ENCODE peak calls at places on chromosomes 7 and 10, in six cellular contexts. Q, F, U, C, E and S are unnamed samples.

GRCh38 chr10:121926157-121926556 is 1.7 kb downstream of the ATE1 start:
- DNase-seq in Q (no peak), F (no peak), U (no peak), C (no peak), E (no peak), S (no peak)

GRCh38 chr10:34092891-34093290 is 722.2 kb downstream of the PARD3 start:
- DNase-seq in Q (no peak), F (no peak), U (peak), C (no peak), E (no peak), S (no peak)

GRCh38 chr7:19561121-19561805 is 147.6 kb downstream of the POLR1F start:
- DNase-seq in Q (no peak), F (no peak), U (no peak), C (peak), E (no peak), S (no peak)

GRCh38 chr10:88500656-88501055 is 82.5 kb downstream of the RNLS start:
- DNase-seq in Q (no peak), F (no peak), U (peak), C (no peak), E (no peak), S (no peak)

GRCh38 chr10:20596065-20596760 is 300.9 kb downstream of the NEBL start:
- DNase-seq in Q (no peak), F (no peak), U (peak), C (peak), E (no peak), S (no peak)

GRCh38 chr10:110144526-110144925 is 62.9 kb upstream of the MXI1 start:
- DNase-seq in Q (no peak), F (no peak), U (no peak), C (no peak), E (no peak), S (no peak)

GRCh38 chr7:20359397-20359963 is 28.8 kb downstream of the ITGB8 start:
- DNase-seq in Q (no peak), F (no peak), U (peak), C (no peak), E (no peak), S (no peak)

GRCh38 chr7:10973942-10974716 is 457 bp downstream of the PHF14 start:
- DNase-seq in Q (peak), F (no peak), U (peak), C (peak), E (peak), S (peak)

GRCh38 chr7:7207876-7208275 is 25.5 kb downstream of the C1GALT1 start:
- DNase-seq in Q (no peak), F (no peak), U (peak), C (no peak), E (no peak), S (no peak)

GRCh38 chr7:76394962-76395361 is 14.5 kb downstream of the SSC4D start:
- DNase-seq in Q (no peak), F (no peak), U (no peak), C (no peak), E (no peak), S (no peak)

GRCh38 chr7:27872281-27873005 is 132.5 kb downstream of the TAX1BP1 start:
- DNase-seq in Q (no peak), F (no peak), U (no peak), C (no peak), E (no peak), S (no peak)

GRCh38 chr7:69256634-69257081 is 341.6 kb upstream of the AUTS2 start:
- DNase-seq in Q (peak), F (peak), U (no peak), C (no peak), E (peak), S (peak)

GRCh38 chr10:107144490-107144889 is 20.0 kb downstream of the SORCS1 start:
- DNase-seq in Q (no peak), F (no peak), U (no peak), C (no peak), E (no peak), S (no peak)

GRCh38 chr10:104449402-104449801 is 95.8 kb downstream of the CFAP58 start:
- DNase-seq in Q (no peak), F (no peak), U (peak), C (peak), E (no peak), S (no peak)

GRCh38 chr10:14578060-14578952 is 196.4 kb downstream of the FAM107B start:
- DNase-seq in Q (no peak), F (no peak), U (peak), C (peak), E (no peak), S (no peak)

GRCh38 chr10:32379950-32380547 is 33.1 kb upstream of the EPC1 start:
- DNase-seq in Q (no peak), F (no peak), U (no peak), C (no peak), E (no peak), S (no peak)

GRCh38 chr10:98134117-98134430 is 383 bp upstream of the R3HCC1L start:
- DNase-seq in Q (no peak), F (no peak), U (no peak), C (no peak), E (no peak), S (no peak)

GRCh38 chr7:136142583-136142982 is 165.4 kb upstream of the MTPN start:
- DNase-seq in Q (no peak), F (no peak), U (no peak), C (no peak), E (no peak), S (no peak)

GRCh38 chr10:114504769-114505579 is 100.7 kb upstream of the AFAP1L2 start:
- DNase-seq in Q (no peak), F (no peak), U (peak), C (peak), E (no peak), S (no peak)

GRCh38 chr7:156544919-156545715 is 95.5 kb upstream of the RNF32 start:
- DNase-seq in Q (peak), F (no peak), U (no peak), C (no peak), E (no peak), S (no peak)

GRCh38 chr7:8228068-8228467 is 33.9 kb downstream of the ICA1 start:
- DNase-seq in Q (no peak), F (no peak), U (no peak), C (no peak), E (no peak), S (no peak)

GRCh38 chr7:91582799-91583230 is 297.7 kb downstream of the MTERF1 start:
- DNase-seq in Q (no peak), F (no peak), U (no peak), C (no peak), E (no peak), S (no peak)

GRCh38 chr10:130215076-130215917 is 79.1 kb downstream of the GLRX3 start:
- DNase-seq in Q (no peak), F (peak), U (no peak), C (no peak), E (no peak), S (no peak)

GRCh38 chr7:101984141-101984879 is 166.9 kb downstream of the CUX1 start:
- DNase-seq in Q (peak), F (no peak), U (no peak), C (no peak), E (no peak), S (no peak)

GRCh38 chr10:76649723-76650127 is 987.9 kb downstream of the KCNMA1 start:
- DNase-seq in Q (peak), F (no peak), U (peak), C (peak), E (no peak), S (no peak)

GRCh38 chr7:93894966-93895650 is 4.6 kb upstream of the TFPI2 start:
- DNase-seq in Q (no peak), F (no peak), U (no peak), C (no peak), E (no peak), S (no peak)

GRCh38 chr7:93889261-93889660 is 1.3 kb downstream of the TFPI2 start:
- DNase-seq in Q (no peak), F (no peak), U (peak), C (peak), E (no peak), S (no peak)

GRCh38 chr7:93890464-93891068 is at the start of gene TFPI2:
- DNase-seq in Q (peak), F (no peak), U (peak), C (peak), E (peak), S (no peak)

GRCh38 chr7:93894426-93894825 is 3.9 kb upstream of the TFPI2 start:
- DNase-seq in Q (no peak), F (no peak), U (no peak), C (no peak), E (no peak), S (no peak)

DNA sequence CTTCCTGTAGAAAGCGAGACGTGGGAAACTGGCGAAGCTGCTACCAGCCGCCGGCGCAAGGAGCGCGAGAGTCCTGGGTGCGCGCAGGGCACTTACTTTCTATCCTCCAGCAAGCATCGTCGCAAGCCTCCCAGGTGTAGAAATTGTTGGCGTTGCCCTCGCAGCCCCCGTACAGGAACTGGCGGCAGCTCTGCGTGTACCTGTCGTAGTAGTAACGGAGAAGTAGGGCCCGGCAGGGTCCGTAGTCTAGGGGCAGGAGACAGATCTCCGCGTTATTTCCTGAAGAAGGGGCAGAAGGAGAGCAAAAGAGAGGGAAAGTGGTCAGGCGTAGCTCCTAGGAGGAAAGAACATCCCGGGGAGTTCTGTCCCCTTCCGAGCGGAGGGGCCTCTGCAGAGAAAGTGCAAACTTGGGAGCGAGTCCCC is 501 bp downstream of the TFPI2 start:
- DNase-seq in Q (no peak), F (no peak), U (peak), C (peak), E (no peak), S (no peak)
- TF ChIP-seq CTCF in Q (no peak), F (no peak), U (no peak), C (peak), E (no peak), S (no peak)

GRCh38 chr7:118858651-118859149 is 634.2 kb downstream of the ANKRD7 start:
- DNase-seq in Q (no peak), F (no peak), U (no peak), C (no peak), E (peak), S (no peak)
- H3K4me3 ChIP-seq in Q (no peak), F (no peak), U (no peak), C (no peak), E (no peak), S (no peak)

GRCh38 chr7:73521636-73522080 is 435 bp downstream of the BAZ1B start:
- DNase-seq in Q (no peak), F (no peak), U (peak), C (peak), E (peak), S (peak)

GRCh38 chr7:73520673-73521635 is 1.1 kb downstream of the BAZ1B start:
- DNase-seq in Q (no peak), F (no peak), U (peak), C (peak), E (no peak), S (no peak)

GRCh38 chr7:73518470-73518869 is 3.6 kb downstream of the BAZ1B start:
- DNase-seq in Q (peak), F (no peak), U (no peak), C (no peak), E (no peak), S (no peak)

GRCh38 chr7:73519867-73520672 is 2.0 kb downstream of the BAZ1B start:
- DNase-seq in Q (peak), F (no peak), U (peak), C (peak), E (no peak), S (no peak)

GRCh38 chr7:73522081-73522818 is at the start of gene BAZ1B:
- DNase-seq in Q (peak), F (peak), U (peak), C (peak), E (peak), S (peak)
- TF ChIP-seq CTCF in Q (peak), F (no peak), U (no peak), C (peak), E (no peak), S (no peak)

GRCh38 chr7:150520145-150520544 is 5.5 kb downstream of the GIMAP7 start:
- DNase-seq in Q (no peak), F (no peak), U (no peak), C (no peak), E (no peak), S (no peak)
- H3K4me3 ChIP-seq in Q (no peak), F (peak), U (no peak), C (no peak), E (peak), S (peak)

GRCh38 chr10:63137306-63137705 is 4.2 kb downstream of the NRBF2 start:
- DNase-seq in Q (no peak), F (no peak), U (peak), C (peak), E (no peak), S (no peak)

GRCh38 chr10:63132651-63133055 is 475 bp upstream of the NRBF2 start:
- DNase-seq in Q (no peak), F (no peak), U (no peak), C (no peak), E (no peak), S (no peak)

GRCh38 chr10:63133787-63134557 is 844 bp downstream of the NRBF2 start:
- DNase-seq in Q (no peak), F (no peak), U (peak), C (peak), E (no peak), S (peak)

GRCh38 chr10:63129888-63130287 is 3.2 kb upstream of the NRBF2 start:
- DNase-seq in Q (no peak), F (no peak), U (no peak), C (no peak), E (no peak), S (no peak)

GRCh38 chr10:63133056-63133786 is at the start of gene NRBF2:
- DNase-seq in Q (peak), F (peak), U (peak), C (peak), E (peak), S (peak)
- TF ChIP-seq CTCF in Q (no peak), F (no peak), U (peak), C (peak), E (peak), S (no peak)

DNA sequence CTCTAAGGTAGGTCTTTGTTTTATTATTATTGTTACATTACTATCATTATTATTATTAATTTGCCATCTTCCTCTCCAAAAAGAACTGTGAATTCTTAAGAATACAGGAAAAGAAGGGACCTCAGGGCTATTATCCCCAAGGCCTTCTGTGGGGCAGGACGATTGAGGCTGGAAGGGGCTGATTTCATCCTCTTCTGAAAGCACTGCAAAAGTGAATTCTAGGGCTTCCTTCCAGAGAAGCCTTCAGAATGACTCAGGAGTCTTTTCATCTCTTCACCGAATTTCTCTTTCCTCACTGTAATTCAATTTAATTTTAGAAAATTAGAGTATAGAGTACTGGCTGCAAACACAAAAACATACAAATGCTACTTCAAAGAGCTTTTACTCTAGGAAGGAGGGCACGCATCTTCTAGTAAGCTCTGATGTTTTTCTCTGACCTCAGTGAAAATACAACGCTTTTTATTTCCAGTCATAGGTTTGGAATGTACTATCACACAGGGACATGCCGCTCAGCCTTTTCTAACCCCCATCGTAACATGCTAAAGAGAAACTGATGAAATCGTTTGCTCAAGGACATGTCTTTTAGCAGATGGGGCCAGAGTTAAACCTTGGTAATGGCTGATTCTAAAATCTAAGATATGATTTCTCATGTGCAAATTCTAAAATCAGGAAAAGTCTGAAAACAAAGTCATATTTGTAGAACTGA is 280.3 kb upstream of the PITRM1 start:
- DNase-seq in Q (no peak), F (no peak), U (peak), C (peak), E (no peak), S (no peak)
- H3K4me3 ChIP-seq in Q (no peak), F (no peak), U (no peak), C (no peak), E (no peak), S (peak)

DNA sequence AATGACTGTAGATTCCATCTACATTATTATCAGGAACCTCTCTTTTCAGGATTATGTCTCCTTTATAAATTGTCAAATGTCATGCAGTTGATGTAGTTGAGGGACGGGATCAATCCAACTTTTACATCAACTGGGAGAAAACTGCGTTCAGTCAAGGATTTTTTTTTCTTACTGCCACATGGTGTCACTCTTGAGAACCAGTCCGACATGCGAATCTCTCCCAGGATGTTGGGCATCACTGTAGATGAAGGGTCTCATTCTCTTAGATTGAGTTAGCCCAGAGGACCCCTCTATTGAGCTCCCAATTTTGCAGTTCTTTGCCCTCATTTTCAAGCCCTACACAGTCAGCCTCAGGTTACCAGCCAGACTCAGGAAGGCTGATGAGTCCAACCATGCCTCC is 120.3 kb upstream of the PTPRZ1 start:
- DNase-seq in Q (no peak), F (no peak), U (peak), C (peak), E (no peak), S (no peak)
- TF ChIP-seq CTCF in Q (no peak), F (peak), U (peak), C (peak), E (no peak), S (no peak)